ENCODE peak calls at places on chromosome 4, in four cellular contexts. L is activated CD8-positive, alpha-beta T cell treated with anti-CD3 and anti-CD28 coated beads for 36 hours; O is LHCN-M2; X is ELR. T is an unnamed sample.

GRCh38 chr4:98148856-98149255 is 5.6 kb upstream of the STPG2 start:
- DNase-seq in L (no peak), O (no peak), X (peak; percentile 1), T (peak; percentile 25)

GRCh38 chr4:169293343-169294176 is 22.8 kb upstream of the SH3RF1 start:
- DNase-seq in O (no peak), L (peak; percentile 12), X (no peak), T (no peak)

GRCh38 chr4:98341309-98341708 is 80.1 kb downstream of the RAP1GDS1 start:
- DNase-seq in L (no peak), X (peak; percentile 72), O (peak; percentile 86), T (peak; percentile 57)

GRCh38 chr4:150280081-150280950 is 202.1 kb downstream of the DCLK2 start:
- DNase-seq in L (no peak), X (peak; percentile 81), O (peak; percentile 94), T (peak; percentile 71)

GRCh38 chr4:7816771-7817170 is 122.9 kb downstream of the AFAP1 start:
- DNase-seq in X (no peak), O (no peak), L (no peak), T (no peak)

GRCh38 chr4:20889901-20890300 is 189.6 kb downstream of the PACRGL start:
- DNase-seq in L (no peak), X (no peak), O (no peak), T (no peak)

GRCh38 chr4:56757821-56758400 is 63.6 kb downstream of the SPINK2 start:
- DNase-seq in O (peak; percentile 97), X (peak; percentile 97), L (peak; percentile 92), T (no peak)

GRCh38 chr4:7244343-7244680 is 52.0 kb downstream of the SORCS2 start:
- DNase-seq in L (no peak), X (no peak), O (no peak), T (no peak)

GRCh38 chr4:168631241-168632151 is 134.6 kb downstream of the PALLD start:
- DNase-seq in X (peak; percentile 73), O (peak; percentile 88), L (peak; percentile 23), T (peak; percentile 59)

GRCh38 chr4:112029642-112030235 is 115.5 kb upstream of the FAM241A start:
- DNase-seq in O (peak; percentile 43), X (peak; percentile 50), L (no peak), T (no peak)

GRCh38 chr4:37225778-37226177 is 18.8 kb upstream of the NWD2 start:
- DNase-seq in X (no peak), L (no peak), O (no peak), T (no peak)

GRCh38 chr4:7158991-7159390 is 33.3 kb upstream of the SORCS2 start:
- DNase-seq in L (no peak), O (no peak), X (no peak), T (no peak)

GRCh38 chr4:38097818-38098217 is 137.6 kb downstream of the PTTG2 start:
- DNase-seq in O (no peak), L (no peak), X (no peak), T (no peak)

GRCh38 chr4:2596153-2596552 is 59.7 kb downstream of the FAM193A start:
- DNase-seq in O (no peak), L (no peak), X (no peak), T (no peak)

GRCh38 chr4:55258152-55258863 is 87.7 kb upstream of the SRD5A3 start:
- DNase-seq in X (peak; percentile 4), O (peak; percentile 7), L (no peak), T (no peak)

GRCh38 chr4:141540643-141541042 is 95.7 kb upstream of the IL15 start:
- DNase-seq in L (no peak), O (no peak), X (no peak), T (peak; percentile 80)

GRCh38 chr4:103451341-103451740 is 253.2 kb upstream of the CENPE start:
- DNase-seq in X (peak; percentile 15), L (no peak), O (no peak), T (peak; percentile 3)

GRCh38 chr4:144591401-144591800 is 54.6 kb upstream of the HHIP start:
- DNase-seq in L (no peak), X (peak; percentile 40), O (peak; percentile 94), T (peak; percentile 69)

GRCh38 chr4:71550220-71551190 is 211.7 kb downstream of the SLC4A4 start:
- DNase-seq in L (no peak), O (peak; percentile 37), X (peak; percentile 59), T (no peak)

GRCh38 chr4:7425591-7426468 is 8.9 kb downstream of the PSAPL1 start:
- DNase-seq in O (no peak), L (no peak), X (no peak), T (no peak)

GRCh38 chr4:162497564-162498167 is 333.9 kb upstream of the FSTL5 start:
- DNase-seq in O (peak; percentile 24), L (peak; percentile 10), X (peak; percentile 64), T (no peak)

GRCh38 chr4:1400191-1400805 is 5.9 kb downstream of the NKX1-1 start:
- DNase-seq in L (no peak), O (no peak), X (no peak), T (no peak)